ENCODE peak calls at places on chromosomes 16 and 17, in seven cellular contexts. R is A549, F is skeletal muscle cell, B is GM06990, T is tibial artery, V is Caco-2, D is MM.1S. K is an unnamed sample.

GRCh38 chr16:8855051-8855786 is 13.6 kb downstream of the CARHSP1 start:
- DNase-seq in R (no peak), F (no peak), V (no peak), T (no peak), D (peak; percentile 14), B (no peak), K (no peak)

GRCh38 chr17:9937164-9937835 is 32.2 kb upstream of the RCVRN start:
- DNase-seq in F (no peak), R (no peak), D (no peak), B (no peak), V (no peak), T (peak; percentile 80), K (peak; percentile 81)

GRCh38 chr17:76051071-76051467 is 21.2 kb downstream of the SRP68 start:
- DNase-seq in V (no peak), F (no peak), B (no peak), T (no peak), R (no peak), D (no peak), K (peak; percentile 74)

GRCh38 chr17:48541574-48542113 is 3.3 kb downstream of the HOXB2 start:
- DNase-seq in B (peak; percentile 28), D (no peak), T (no peak), R (no peak), V (no peak), F (no peak), K (no peak)

GRCh38 chr16:15434425-15435215 is at the start of gene BMERB1:
- DNase-seq in T (peak; percentile 91), D (peak; percentile 39), R (peak; percentile 77), B (peak; percentile 6), V (no peak), F (peak; percentile 37), K (no peak)

GRCh38 chr17:54153423-54153822 is 330.7 kb downstream of the KIF2B start:
- DNase-seq in V (no peak), R (no peak), B (no peak), T (no peak), F (no peak), D (no peak), K (no peak)

GRCh38 chr17:15662726-15663125 is 21.4 kb downstream of the TRIM16 start:
- DNase-seq in V (no peak), R (no peak), B (no peak), D (no peak), F (no peak), T (no peak), K (no peak)

GRCh38 chr17:66474810-66475497 is 172.5 kb downstream of the PRKCA start:
- DNase-seq in D (no peak), R (no peak), T (no peak), F (no peak), V (no peak), B (no peak), K (no peak)

GRCh38 chr17:76232342-76232741 is 8.0 kb downstream of the RNF157 start:
- DNase-seq in V (no peak), F (no peak), R (no peak), D (no peak), B (no peak), T (no peak), K (no peak)

GRCh38 chr16:10578474-10579316 is 1.7 kb downstream of the EMP2 start:
- DNase-seq in T (no peak), F (no peak), D (no peak), B (no peak), R (no peak), V (no peak), K (no peak)

GRCh38 chr17:67974598-67975066 is 21.6 kb downstream of the C17orf58 start:
- DNase-seq in V (no peak), R (no peak), T (no peak), F (no peak), B (no peak), D (no peak), K (no peak)

GRCh38 chr16:11666108-11667055 is 1.9 kb upstream of the SNN start:
- DNase-seq in B (no peak), F (no peak), R (no peak), V (no peak), T (no peak), D (no peak), K (no peak)

GRCh38 chr17:58337600-58338453 is 9.2 kb upstream of the TSPOAP1 start:
- DNase-seq in V (peak; percentile 78), D (peak; percentile 95), B (peak; percentile 95), T (peak; percentile 84), R (no peak), F (peak; percentile 85), K (no peak)

GRCh38 chr17:28252436-28252835 is 66.6 kb upstream of the TMEM97 start:
- DNase-seq in D (no peak), B (no peak), T (no peak), R (no peak), V (no peak), F (peak; percentile 29), K (no peak)

GRCh38 chr17:63659850-63660249 is 37.6 kb downstream of the MAP3K3 start:
- DNase-seq in T (no peak), R (no peak), V (no peak), D (no peak), B (no peak), F (no peak), K (peak; percentile 85)

GRCh38 chr17:63657776-63658175 is 35.6 kb downstream of the MAP3K3 start:
- DNase-seq in V (no peak), F (no peak), R (no peak), D (no peak), T (no peak), B (no peak), K (no peak)

GRCh38 chr17:63653018-63653417 is 30.8 kb downstream of the MAP3K3 start:
- DNase-seq in V (no peak), T (no peak), D (no peak), R (no peak), F (no peak), B (no peak), K (no peak)

GRCh38 chr17:63658366-63658765 is 36.1 kb downstream of the MAP3K3 start:
- DNase-seq in R (no peak), T (no peak), D (no peak), B (no peak), V (no peak), F (no peak), K (no peak)
- H3K4me3 ChIP-seq in R (no peak overlapping the region), T (no peak overlapping the region), D (no peak overlapping the region), B (no peak overlapping the region), V (no peak overlapping the region), F (no peak overlapping the region), K (no peak overlapping the region)

DNA sequence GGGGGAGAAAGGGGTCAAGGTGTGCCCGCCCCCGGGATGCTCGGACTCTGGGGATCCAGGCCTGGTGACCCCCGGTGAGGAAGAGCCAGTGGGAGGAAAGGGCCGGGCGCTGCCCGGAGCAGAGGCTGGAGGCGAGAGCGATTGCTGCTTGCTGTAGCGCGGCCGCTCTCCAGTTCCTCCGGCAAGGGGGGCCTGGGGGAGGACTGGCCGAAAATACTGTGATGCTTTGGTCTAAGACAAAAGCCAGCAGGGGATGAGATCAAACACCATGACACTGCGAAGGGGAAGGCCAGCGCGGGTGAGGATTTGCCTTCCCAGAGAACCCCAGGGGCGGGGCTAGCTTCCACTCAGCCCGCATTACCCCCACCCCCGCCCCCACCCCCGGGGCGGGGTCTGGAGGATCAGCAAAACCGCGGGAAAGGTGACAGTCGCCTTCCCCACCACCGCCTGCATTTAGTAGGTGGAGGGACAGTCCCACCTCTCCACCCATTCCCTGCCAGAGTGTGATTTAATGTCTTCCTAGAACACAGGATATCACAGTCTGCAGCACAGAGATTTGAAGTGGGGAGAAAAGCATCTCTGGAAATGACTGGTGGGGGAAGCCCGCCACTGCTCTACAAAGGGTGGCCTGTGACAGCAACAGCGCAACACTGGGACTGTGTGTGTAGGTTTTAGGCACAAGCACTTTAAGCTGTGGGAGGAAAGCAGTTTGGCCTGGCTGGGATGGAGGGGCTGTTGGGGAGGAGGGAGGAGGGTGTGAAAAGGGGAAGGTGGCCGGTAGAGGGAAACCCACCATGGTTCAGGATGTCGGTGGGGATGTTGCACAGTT is 25.7 kb downstream of the MRC2 start:
- DNase-seq in B (peak; percentile 78), V (peak; percentile 73), T (peak; percentile 80), F (no peak), D (peak; percentile 34), R (peak; percentile 69), K (no peak)
- H3K4me3 ChIP-seq in B (peak overlapping the region; percentile 61), V (peak overlapping the region; percentile 43), T (peak overlapping the region; percentile 57), F (peak overlapping the region; percentile 31), D (peak overlapping the region; percentile 65), R (peak overlapping the region; percentile 55), K (peak overlapping the region; percentile 29)

GRCh38 chr17:80145076-80146075 is 1.6 kb downstream of the EIF4A3 start:
- DNase-seq in F (no peak), R (no peak), V (no peak), T (no peak), B (no peak), D (peak; percentile 28), K (no peak)

GRCh38 chr17:80146121-80147034 is 550 bp downstream of the EIF4A3 start:
- DNase-seq in F (no peak), R (peak; percentile 33), V (no peak), T (no peak), B (no peak), D (peak; percentile 43), K (no peak)

GRCh38 chr17:80138856-80139426 is 8.0 kb downstream of the EIF4A3 start:
- DNase-seq in D (no peak), V (no peak), R (no peak), F (no peak), T (no peak), B (no peak), K (no peak)

GRCh38 chr17:80141463-80142165 is 5.3 kb downstream of the EIF4A3 start:
- DNase-seq in T (no peak), V (no peak), R (no peak), D (no peak), F (no peak), B (no peak), K (no peak)

DNA sequence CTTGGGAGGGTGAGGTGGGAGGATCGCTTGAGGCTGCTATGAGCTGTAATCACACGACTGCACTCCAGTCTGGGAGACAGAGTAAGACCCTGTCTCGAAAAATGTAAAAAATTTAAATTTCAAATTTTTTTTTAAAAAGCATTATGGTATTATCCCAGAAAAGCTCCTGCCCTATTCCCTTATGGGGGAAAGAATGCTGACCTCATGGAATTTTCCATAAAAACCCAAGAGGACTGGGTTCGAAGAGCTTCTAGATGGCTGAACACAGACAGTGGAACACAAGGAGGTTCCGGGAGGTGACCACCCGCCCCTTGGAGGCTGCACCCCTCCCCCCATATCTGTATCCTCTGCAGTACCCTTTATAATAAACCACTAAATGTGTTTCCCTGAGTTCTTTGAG is 4.0 kb downstream of the EIF4A3 start:
- DNase-seq in D (no peak), B (no peak), R (no peak), F (no peak), T (no peak), V (no peak), K (no peak)
- H3K4me3 ChIP-seq in D (no peak overlapping the region), B (no peak overlapping the region), R (no peak overlapping the region), F (no peak overlapping the region), T (no peak overlapping the region), V (no peak overlapping the region), K (no peak overlapping the region)

DNA sequence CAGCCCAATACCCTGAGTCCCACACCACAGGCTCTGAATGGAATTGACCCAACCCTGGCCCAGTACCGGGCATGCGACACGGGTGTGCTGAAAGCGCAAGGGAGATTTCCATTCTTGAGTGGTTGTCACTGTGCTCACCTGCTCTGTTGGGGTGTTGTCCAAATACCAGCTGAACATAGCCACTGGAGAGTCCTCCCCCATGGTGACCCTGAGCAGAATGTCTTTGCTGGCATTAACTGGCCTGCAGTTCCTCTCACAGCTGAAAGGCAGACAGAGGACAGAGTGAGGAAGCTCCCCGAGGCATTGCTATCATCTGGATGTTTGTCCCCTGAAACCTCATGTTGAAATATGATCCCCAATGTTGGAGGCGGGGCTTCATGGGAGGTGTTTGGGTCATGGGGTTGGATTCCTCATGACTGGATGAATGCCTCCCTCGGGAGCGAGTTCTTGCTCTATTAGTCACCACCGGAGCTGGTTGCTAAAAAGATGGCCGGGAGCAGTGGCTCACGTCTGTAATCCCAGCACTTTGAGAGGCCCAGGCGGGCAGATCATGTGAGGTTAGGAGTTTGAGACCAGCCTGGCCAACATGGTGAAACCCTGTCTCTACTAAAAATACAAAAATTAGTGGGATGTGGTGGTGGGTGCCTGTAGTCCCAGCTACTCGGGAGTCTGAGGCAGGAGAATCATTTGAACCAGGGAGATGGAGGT is 57.3 kb upstream of the BCO1 start:
- DNase-seq in D (no peak), V (peak; percentile 96), F (peak; percentile 89), R (peak; percentile 93), T (peak; percentile 94), B (no peak), K (no peak)
- H3K4me3 ChIP-seq in D (no peak overlapping the region), V (no peak overlapping the region), F (no peak overlapping the region), R (peak overlapping the region; percentile 35), T (peak overlapping the region; percentile 32), B (no peak overlapping the region), K (no peak overlapping the region)

K was measured in LNCaP clone FGC.